ENCODE peak calls at places on chromosomes 13 and 19, in four cellular contexts. One of them, this sample, is unnamed. For H3K4me1, the result is how much of the 10 kb centered on the place peaks cover.

GRCh38 chr13:40187324-40187795 is 479.1 kb downstream of the FOXO1 start:
- DNase-seq in ascending aorta: no peak
- DNase-seq in tibial nerve: no peak
- DNase-seq in GM23248: no peak
- DNase-seq in this sample: no peak

GRCh38 chr19:8615813-8616596 is 5.5 kb upstream of the ADAMTS10 start:
- DNase-seq in ascending aorta: no peak
- DNase-seq in tibial nerve: peak
- DNase-seq in GM23248: peak
- DNase-seq in this sample: no peak

GRCh38 chr13:85314686-85315085 is 484.5 kb downstream of the SLITRK6 start:
- DNase-seq in ascending aorta: no peak
- DNase-seq in tibial nerve: no peak
- DNase-seq in GM23248: no peak
- DNase-seq in this sample: no peak

GRCh38 chr13:27159806-27160563 is 11.6 kb downstream of the USP12 start:
- DNase-seq in ascending aorta: no peak
- DNase-seq in tibial nerve: no peak
- DNase-seq in GM23248: no peak
- DNase-seq in this sample: no peak

GRCh38 chr13:25771208-25771607 is 280.6 kb downstream of the SHISA2 start:
- DNase-seq in ascending aorta: no peak
- DNase-seq in tibial nerve: no peak
- DNase-seq in GM23248: no peak
- DNase-seq in this sample: no peak

GRCh38 chr13:70814684-70815083 is 706.4 kb upstream of the KLHL1 start:
- DNase-seq in ascending aorta: no peak
- DNase-seq in tibial nerve: no peak
- DNase-seq in GM23248: no peak
- DNase-seq in this sample: no peak

GRCh38 chr19:17389957-17390664 is 3.9 kb downstream of the CCDC194 start:
- DNase-seq in ascending aorta: no peak
- DNase-seq in tibial nerve: no peak
- DNase-seq in GM23248: no peak
- DNase-seq in this sample: no peak

GRCh38 chr19:2524840-2525723 is 49.2 kb downstream of the GADD45B start:
- DNase-seq in ascending aorta: peak
- DNase-seq in tibial nerve: no peak
- DNase-seq in GM23248: peak
- DNase-seq in this sample: no peak

GRCh38 chr19:5452594-5453565 is 2.3 kb upstream of the ZNRF4 start:
- DNase-seq in ascending aorta: no peak
- DNase-seq in tibial nerve: no peak
- DNase-seq in GM23248: peak
- DNase-seq in this sample: no peak

GRCh38 chr13:26425439-26426358 is 131.8 kb upstream of the WASF3 start:
- DNase-seq in ascending aorta: no peak
- DNase-seq in tibial nerve: no peak
- DNase-seq in GM23248: no peak
- DNase-seq in this sample: no peak

GRCh38 chr13:31172001-31172400 is 10.3 kb upstream of the HSPH1 start:
- DNase-seq in ascending aorta: no peak
- DNase-seq in tibial nerve: no peak
- DNase-seq in GM23248: peak
- DNase-seq in this sample: no peak

GRCh38 chr19:18591735-18592385 is 3.3 kb downstream of the REX1BD start:
- DNase-seq in ascending aorta: no peak
- DNase-seq in tibial nerve: no peak
- DNase-seq in GM23248: peak
- DNase-seq in this sample: peak

GRCh38 chr13:24023073-24023472 is 125.8 kb upstream of the C1QTNF9B start:
- DNase-seq in ascending aorta: no peak
- DNase-seq in tibial nerve: no peak
- DNase-seq in GM23248: no peak
- DNase-seq in this sample: no peak

GRCh38 chr13:60363288-60363687 is 33.7 kb upstream of the TDRD3 start:
- DNase-seq in ascending aorta: no peak
- DNase-seq in tibial nerve: no peak
- DNase-seq in GM23248: no peak
- DNase-seq in this sample: no peak

GRCh38 chr13:27113436-27113835 is 58.2 kb downstream of the USP12 start:
- DNase-seq in ascending aorta: no peak
- DNase-seq in tibial nerve: no peak
- DNase-seq in GM23248: no peak
- DNase-seq in this sample: no peak

GRCh38 chr13:101799196-101799595 is 346.7 kb downstream of the ITGBL1 start:
- DNase-seq in ascending aorta: no peak
- DNase-seq in tibial nerve: no peak
- DNase-seq in GM23248: no peak
- DNase-seq in this sample: no peak

GRCh38 chr19:18157465-18158063 is 4.6 kb downstream of the PIK3R2 start:
- DNase-seq in ascending aorta: no peak
- DNase-seq in tibial nerve: no peak
- DNase-seq in GM23248: no peak
- DNase-seq in this sample: peak

GRCh38 chr19:46115396-46116109 is 8.9 kb downstream of the IGFL3 start:
- DNase-seq in ascending aorta: no peak
- DNase-seq in tibial nerve: no peak
- DNase-seq in GM23248: peak
- DNase-seq in this sample: no peak

GRCh38 chr19:29812080-29812880 is 489 bp downstream of the CCNE1 start:
- DNase-seq in ascending aorta: no peak
- DNase-seq in tibial nerve: no peak
- DNase-seq in GM23248: peak
- DNase-seq in this sample: no peak

GRCh38 chr13:101751488-101751887 is 299.0 kb downstream of the ITGBL1 start:
- DNase-seq in ascending aorta: no peak
- DNase-seq in tibial nerve: no peak
- DNase-seq in GM23248: peak
- DNase-seq in this sample: no peak

GRCh38 chr19:42150940-42151339 is 18.7 kb upstream of the POU2F2 start:
- DNase-seq in ascending aorta: no peak
- DNase-seq in tibial nerve: no peak
- DNase-seq in GM23248: no peak
- DNase-seq in this sample: no peak

GRCh38 chr13:34294483-34295129 is 476.7 kb downstream of the RFC3 start:
- DNase-seq in ascending aorta: no peak
- DNase-seq in tibial nerve: no peak
- DNase-seq in GM23248: peak
- DNase-seq in this sample: no peak

GRCh38 chr19:39297931-39298634 is 1.9 kb downstream of the IFNL1 start:
- DNase-seq in ascending aorta: no peak
- DNase-seq in tibial nerve: no peak
- DNase-seq in GM23248: no peak
- DNase-seq in this sample: no peak

GRCh38 chr19:19613456-19613855 is 5.0 kb downstream of the PBX4 start:
- DNase-seq in ascending aorta: no peak
- DNase-seq in tibial nerve: no peak
- DNase-seq in GM23248: peak
- DNase-seq in this sample: no peak

GRCh38 chr19:29537181-29537580 is 11.4 kb downstream of the VSTM2B start:
- DNase-seq in ascending aorta: no peak
- DNase-seq in tibial nerve: no peak
- DNase-seq in GM23248: no peak
- DNase-seq in this sample: no peak

GRCh38 chr19:37991841-37992248 is 84.8 kb downstream of the SIPA1L3 start:
- DNase-seq in ascending aorta: no peak
- DNase-seq in tibial nerve: no peak
- DNase-seq in GM23248: peak
- DNase-seq in this sample: no peak

GRCh38 chr19:50264483-50265186 is 61.2 kb downstream of the MYH14 start:
- DNase-seq in ascending aorta: no peak
- DNase-seq in tibial nerve: no peak
- DNase-seq in GM23248: no peak
- DNase-seq in this sample: no peak

GRCh38 chr13:19910336-19911072 is 47.1 kb upstream of the ZMYM5 start:
- DNase-seq in ascending aorta: no peak
- DNase-seq in tibial nerve: no peak
- DNase-seq in GM23248: peak
- DNase-seq in this sample: no peak

GRCh38 chr13:51453308-51453958 is 597 bp upstream of the INTS6 start:
- DNase-seq in ascending aorta: no peak
- DNase-seq in tibial nerve: peak
- DNase-seq in GM23248: peak
- DNase-seq in this sample: no peak

GRCh38 chr19:13953021-13953531 is 767 bp downstream of the DCAF15 start:
- DNase-seq in ascending aorta: no peak
- DNase-seq in tibial nerve: no peak
- DNase-seq in GM23248: peak
- DNase-seq in this sample: no peak

GRCh38 chr19:48866692-48867091 is 1.7 kb downstream of the PLEKHA4 start:
- DNase-seq in ascending aorta: no peak
- DNase-seq in tibial nerve: no peak
- DNase-seq in GM23248: peak
- DNase-seq in this sample: no peak

GRCh38 chr19:13834308-13834790 is 39.1 kb downstream of the ZSWIM4 start:
- DNase-seq in ascending aorta: no peak
- DNase-seq in tibial nerve: no peak
- DNase-seq in GM23248: peak
- DNase-seq in this sample: no peak

GRCh38 chr13:27338816-27339215 is 68.2 kb downstream of the RASL11A start:
- DNase-seq in ascending aorta: no peak
- DNase-seq in tibial nerve: no peak
- DNase-seq in GM23248: peak
- DNase-seq in this sample: no peak

GRCh38 chr13:49569993-49570689 is 15.2 kb downstream of the RCBTB1 start:
- DNase-seq in ascending aorta: no peak
- DNase-seq in tibial nerve: no peak
- DNase-seq in GM23248: peak
- DNase-seq in this sample: no peak

GRCh38 chr19:48813123-48813911 is 2.5 kb upstream of the BCAT2 start:
- DNase-seq in ascending aorta: no peak
- DNase-seq in tibial nerve: no peak
- DNase-seq in GM23248: no peak
- DNase-seq in this sample: no peak

GRCh38 chr19:12543855-12544254 is 7.4 kb downstream of the ZNF564 start:
- DNase-seq in ascending aorta: no peak
- DNase-seq in tibial nerve: no peak
- DNase-seq in GM23248: peak
- DNase-seq in this sample: no peak

GRCh38 chr13:112103260-112103843 is 36.4 kb downstream of the SOX1 start:
- DNase-seq in ascending aorta: no peak
- DNase-seq in tibial nerve: no peak
- DNase-seq in GM23248: no peak
- DNase-seq in this sample: no peak
- H3K4me3 ChIP-seq in ascending aorta: no peak
- H3K4me3 ChIP-seq in tibial nerve: no peak
- H3K4me3 ChIP-seq in GM23248: no peak
- H3K4me3 ChIP-seq in this sample: no peak

GRCh38 chr19:35714601-35715354 is 3.0 kb upstream of the KMT2B start:
- DNase-seq in ascending aorta: no peak
- DNase-seq in tibial nerve: no peak
- DNase-seq in GM23248: no peak
- DNase-seq in this sample: no peak

GRCh38 chr19:35715355-35715809 is 2.4 kb upstream of the KMT2B start:
- DNase-seq in ascending aorta: no peak
- DNase-seq in tibial nerve: no peak
- DNase-seq in GM23248: no peak
- DNase-seq in this sample: no peak

GRCh38 chr19:35716985-35717664 is 678 bp upstream of the KMT2B start:
- DNase-seq in ascending aorta: peak
- DNase-seq in tibial nerve: peak
- DNase-seq in GM23248: peak
- DNase-seq in this sample: peak

GRCh38 chr19:35716735-35716984 is 1.1 kb upstream of the KMT2B start:
- DNase-seq in ascending aorta: no peak
- DNase-seq in tibial nerve: no peak
- DNase-seq in GM23248: no peak
- DNase-seq in this sample: no peak

GRCh38 chr19:35715981-35716734 is 1.6 kb upstream of the KMT2B start:
- DNase-seq in ascending aorta: no peak
- DNase-seq in tibial nerve: no peak
- DNase-seq in GM23248: peak
- DNase-seq in this sample: peak
- H3K4me1 ChIP-seq in ascending aorta: under half
- H3K4me1 ChIP-seq in tibial nerve: under half
- H3K4me1 ChIP-seq in GM23248: under half
- H3K4me1 ChIP-seq in this sample: under half

DNA sequence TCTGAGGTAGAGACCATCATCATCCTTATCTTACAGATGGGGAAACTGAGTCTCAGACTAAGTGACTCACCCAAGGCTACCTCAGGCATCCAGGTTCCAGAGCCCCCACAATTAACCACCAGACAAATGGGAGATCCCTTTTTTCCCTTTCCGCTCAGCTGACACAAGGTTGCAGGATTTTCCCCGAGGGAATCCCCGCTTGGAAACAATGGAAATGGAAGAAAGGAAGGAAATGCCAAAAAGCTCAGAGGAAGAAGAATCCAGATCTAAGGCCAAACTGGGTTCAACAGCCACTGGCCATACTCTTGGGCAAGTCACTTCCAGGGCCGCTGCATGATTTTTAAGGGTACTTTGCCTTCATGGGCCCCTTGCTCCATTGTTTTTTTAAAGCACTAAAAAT is 1.6 kb downstream of the ZNF71 start:
- DNase-seq in ascending aorta: no peak
- DNase-seq in tibial nerve: no peak
- DNase-seq in GM23248: no peak
- DNase-seq in this sample: no peak
- H3K4me3 ChIP-seq in ascending aorta: no peak
- H3K4me3 ChIP-seq in tibial nerve: no peak
- H3K4me3 ChIP-seq in GM23248: no peak
- H3K4me3 ChIP-seq in this sample: no peak

DNA sequence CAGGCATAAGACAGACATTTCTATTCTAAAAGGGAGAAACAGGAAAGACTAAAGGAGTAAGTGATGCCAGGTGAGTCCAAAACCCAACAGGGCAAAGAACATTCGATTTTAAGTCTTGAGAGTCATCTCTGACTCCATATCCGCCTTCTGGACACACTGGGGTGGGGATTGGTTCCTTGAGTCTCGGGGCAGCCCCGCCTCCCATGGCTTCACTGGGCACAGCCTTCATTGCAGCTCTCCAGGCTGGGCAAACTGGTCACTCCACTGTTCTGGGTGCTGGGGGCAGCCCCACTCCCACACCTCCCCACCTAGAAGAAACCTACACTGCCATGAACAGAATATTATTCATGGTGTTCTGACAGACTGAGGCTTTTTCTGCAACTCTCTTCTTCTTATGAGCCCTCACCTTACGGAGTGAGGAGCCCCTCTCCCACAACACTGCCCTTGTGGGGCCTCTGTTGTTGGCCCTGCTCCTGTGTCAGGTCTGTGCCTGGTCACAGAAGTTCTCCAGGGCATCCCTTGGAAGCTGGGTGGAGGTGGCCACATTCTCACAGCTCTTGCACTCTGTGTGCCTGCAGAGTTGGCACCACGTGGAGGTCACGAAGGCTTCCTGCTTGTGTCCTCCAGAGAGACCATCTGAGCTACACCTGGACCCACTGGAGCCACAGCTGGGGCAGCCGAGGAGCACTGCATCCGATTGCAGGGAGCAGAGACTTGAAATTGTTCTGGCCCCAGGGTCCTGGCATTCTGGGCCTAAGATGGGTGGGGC is 95.4 kb downstream of the COL4A2 start:
- DNase-seq in ascending aorta: no peak
- DNase-seq in tibial nerve: no peak
- DNase-seq in GM23248: no peak
- DNase-seq in this sample: no peak
- H3K4me1 ChIP-seq in ascending aorta: half or more
- H3K4me1 ChIP-seq in tibial nerve: half or more
- H3K4me1 ChIP-seq in GM23248: half or more
- H3K4me1 ChIP-seq in this sample: under half

GRCh38 chr13:36776175-36776574 is 42.8 kb upstream of the RFXAP start:
- DNase-seq in ascending aorta: no peak
- DNase-seq in tibial nerve: no peak
- DNase-seq in GM23248: no peak
- DNase-seq in this sample: no peak
- H3K4me3 ChIP-seq in ascending aorta: no peak
- H3K4me3 ChIP-seq in tibial nerve: no peak
- H3K4me3 ChIP-seq in GM23248: no peak
- H3K4me3 ChIP-seq in this sample: no peak

This sample was measured in gastrocnemius medialis.